ENCODE peak calls at places on chromosomes 16 and 17, in seven cellular contexts. Z is RPMI8226; H is effector memory CD8-positive, alpha-beta T cell; X is stimulated activated CD8-positive, alpha-beta memory T cell treated with anti-CD3 and anti-CD28 coated beads, Interleukin-4, amount 100 ng/mL, for 4 hours; C is sigmoid colon; B is ELR; M is activated CD4-positive, alpha-beta T cell treated with anti-CD3 and anti-CD28 coated beads, Interleukin-2, amount 50 U/mL, for 48 hours. J is an unnamed sample.

GRCh38 chr17:72931163-72931562 is 161.3 kb downstream of the SLC39A11 start:
- DNase-seq in Z (no peak), H (no peak), X (no peak), C (no peak), B (no peak), M (no peak), J (peak)

GRCh38 chr16:75306102-75306762 is 54.8 kb upstream of the BCAR1 start:
- DNase-seq in Z (no peak), H (no peak), X (no peak), C (no peak), B (peak), M (no peak), J (no peak)

GRCh38 chr16:66205287-66206167 is 161.0 kb upstream of the CDH5 start:
- DNase-seq in Z (no peak), H (no peak), X (no peak), C (no peak), B (peak), M (no peak), J (no peak)

GRCh38 chr16:48432136-48432535 is 46.9 kb upstream of the SIAH1 start:
- DNase-seq in Z (peak), H (no peak), X (no peak), C (no peak), B (no peak), M (no peak), J (no peak)

GRCh38 chr16:68090109-68090508 is 4.9 kb downstream of the NFATC3 start:
- DNase-seq in Z (peak), H (no peak), X (no peak), C (no peak), B (no peak), M (no peak), J (no peak)

GRCh38 chr17:78120971-78121800 is 7.4 kb downstream of the TMC6 start:
- DNase-seq in Z (no peak), H (peak), X (no peak), C (no peak), B (no peak), M (no peak), J (no peak)

GRCh38 chr16:15907863-15908478 is 19.6 kb upstream of the CEP20 start:
- DNase-seq in Z (peak), H (peak), X (no peak), C (peak), B (peak), M (peak), J (peak)

GRCh38 chr17:50830298-50830697 is 5.1 kb upstream of the WFIKKN2 start:
- DNase-seq in Z (no peak), H (no peak), X (no peak), C (no peak), B (no peak), M (no peak), J (no peak)

GRCh38 chr17:17412331-17412730 is 64.5 kb upstream of the MED9 start:
- DNase-seq in Z (no peak), H (no peak), X (no peak), C (peak), B (peak), M (no peak), J (no peak)

GRCh38 chr16:86256995-86257394 is 253.3 kb upstream of the FOXF1 start:
- DNase-seq in Z (no peak), H (no peak), X (no peak), C (no peak), B (no peak), M (no peak), J (no peak)

GRCh38 chr17:78780335-78780734 is 1.7 kb downstream of the CYTH1 start:
- DNase-seq in Z (peak), H (no peak), X (no peak), C (peak), B (no peak), M (no peak), J (no peak)

GRCh38 chr17:33291248-33292183 is 1.6 kb downstream of the ASIC2 start:
- DNase-seq in Z (no peak), H (no peak), X (no peak), C (no peak), B (no peak), M (peak), J (no peak)

GRCh38 chr17:34571428-34572130 is 7.8 kb upstream of the TMEM132E start:
- DNase-seq in Z (no peak), H (no peak), X (no peak), C (no peak), B (no peak), M (no peak), J (no peak)

GRCh38 chr16:35642322-35642835 is 2183.0 kb downstream of the TP53TG3F start:
- DNase-seq in Z (no peak), H (no peak), X (no peak), C (no peak), B (no peak), M (no peak), J (no peak)

GRCh38 chr17:21286771-21287702 is 2.5 kb downstream of the MAP2K3 start:
- DNase-seq in Z (no peak), H (no peak), X (no peak), C (no peak), B (peak), M (peak), J (no peak)

GRCh38 chr16:57305159-57305811 is 20.8 kb upstream of the PLLP start:
- DNase-seq in Z (no peak), H (no peak), X (no peak), C (peak), B (no peak), M (no peak), J (no peak)

GRCh38 chr17:77164483-77165030 is 23.8 kb downstream of the SEC14L1 start:
- DNase-seq in Z (no peak), H (no peak), X (no peak), C (no peak), B (peak), M (no peak), J (peak)

J was measured in NCI-H2171 treated with DMSO at 0.1 percent for 48 hours.